ENCODE peak calls at places on chromosome 3, in ten cellular contexts. H, M, T, E, R, A, N, Q, C and P are unnamed samples.

GRCh38 chr3:194265505-194265892 is 85.6 kb downstream of the CPN2 start:
- DNase-seq in H (no peak), M (no peak), T (peak; percentile 50), E (peak; percentile 63), R (peak; percentile 98), A (peak; percentile 48), N (no peak), Q (peak; percentile 77), C (no peak), P (peak; percentile 83)

GRCh38 chr3:188084751-188085595 is 69.0 kb upstream of the LPP start:
- DNase-seq in H (peak; percentile 5), M (no peak), T (no peak), E (no peak), R (no peak), A (peak; percentile 74), N (no peak), Q (no peak), C (no peak), P (no peak)

GRCh38 chr3:149291178-149291577 is 42.3 kb downstream of the TM4SF18 start:
- DNase-seq in H (no peak), M (peak; percentile 24), T (no peak), E (peak; percentile 48), R (no peak), A (no peak), N (no peak), Q (no peak), C (no peak), P (no peak)

GRCh38 chr3:10992946-10993728 is 589 bp downstream of the SLC6A1 start:
- DNase-seq in H (peak; percentile 14), M (no peak), T (peak; percentile 64), E (no peak), R (no peak), A (peak; percentile 71), N (no peak), Q (no peak), C (peak; percentile 22), P (no peak)

GRCh38 chr3:168878655-168879054 is 782.9 kb upstream of the GOLIM4 start:
- DNase-seq in H (no peak), M (no peak), T (no peak), E (no peak), R (no peak), A (no peak), N (no peak), Q (no peak), C (no peak), P (no peak)

GRCh38 chr3:122920986-122921385 is 106.6 kb downstream of the SEMA5B start:
- DNase-seq in H (no peak), M (no peak), T (no peak), E (no peak), R (no peak), A (peak; percentile 28), N (no peak), Q (no peak), C (no peak), P (no peak)

GRCh38 chr3:38588995-38589937 is 60.2 kb downstream of the SCN5A start:
- DNase-seq in H (no peak), M (no peak), T (no peak), E (no peak), R (no peak), A (peak; percentile 44), N (no peak), Q (peak; percentile 17), C (no peak), P (peak; percentile 23)

GRCh38 chr3:2851835-2852234 is 258.3 kb downstream of the IL5RA start:
- DNase-seq in H (no peak), M (no peak), T (no peak), E (no peak), R (peak; percentile 70), A (no peak), N (no peak), Q (no peak), C (no peak), P (no peak)

GRCh38 chr3:44175070-44175469 is 66.6 kb upstream of the TOPAZ1 start:
- DNase-seq in H (no peak), M (no peak), T (no peak), E (no peak), R (no peak), A (no peak), N (no peak), Q (no peak), C (no peak), P (no peak)

GRCh38 chr3:185656321-185656840 is 70.3 kb downstream of the SENP2 start:
- DNase-seq in H (no peak), M (no peak), T (peak; percentile 26), E (no peak), R (peak; percentile 88), A (no peak), N (peak; percentile 93), Q (peak; percentile 62), C (no peak), P (no peak)

GRCh38 chr3:121735047-121735696 is 14.4 kb downstream of the GOLGB1 start:
- DNase-seq in H (no peak), M (no peak), T (no peak), E (no peak), R (no peak), A (no peak), N (no peak), Q (no peak), C (no peak), P (no peak)

GRCh38 chr3:32432711-32433530 is 41.3 kb downstream of the CMTM7 start:
- DNase-seq in H (no peak), M (peak; percentile 57), T (no peak), E (no peak), R (no peak), A (no peak), N (no peak), Q (no peak), C (no peak), P (no peak)

GRCh38 chr3:124336067-124336656 is 344.2 kb upstream of the ROPN1 start:
- DNase-seq in H (no peak), M (no peak), T (no peak), E (no peak), R (no peak), A (peak; percentile 10), N (no peak), Q (no peak), C (no peak), P (no peak)

GRCh38 chr3:39106281-39107055 is 959 bp downstream of the GORASP1 start:
- DNase-seq in H (no peak), M (no peak), T (no peak), E (peak; percentile 61), R (no peak), A (peak; percentile 64), N (no peak), Q (no peak), C (no peak), P (no peak)

GRCh38 chr3:66432767-66433521 is 67.9 kb downstream of the LRIG1 start:
- DNase-seq in H (no peak), M (no peak), T (no peak), E (no peak), R (peak; percentile 66), A (no peak), N (no peak), Q (no peak), C (no peak), P (no peak)

GRCh38 chr3:99859855-99860254 is 42.2 kb downstream of the CMSS1 start:
- DNase-seq in H (no peak), M (no peak), T (no peak), E (no peak), R (no peak), A (no peak), N (peak; percentile 66), Q (no peak), C (no peak), P (no peak)

GRCh38 chr3:42653303-42653559 is 266 bp upstream of the ZBTB47 start:
- DNase-seq in H (no peak), M (no peak), T (no peak), E (no peak), R (no peak), A (no peak), N (no peak), Q (no peak), C (no peak), P (no peak)

GRCh38 chr3:176505878-176506621 is 691.2 kb downstream of the TBL1XR1 start:
- DNase-seq in H (no peak), M (no peak), T (no peak), E (peak; percentile 77), R (no peak), A (peak; percentile 88), N (no peak), Q (no peak), C (peak; percentile 78), P (no peak)

GRCh38 chr3:181752202-181752671 is 40.5 kb downstream of the SOX2 start:
- DNase-seq in H (no peak), M (no peak), T (peak; percentile 89), E (no peak), R (no peak), A (no peak), N (no peak), Q (no peak), C (no peak), P (no peak)

GRCh38 chr3:13379191-13379830 is 40.8 kb downstream of the NUP210 start:
- DNase-seq in H (no peak), M (no peak), T (no peak), E (no peak), R (no peak), A (no peak), N (no peak), Q (no peak), C (no peak), P (no peak)

GRCh38 chr3:190811775-190812480 is 50.6 kb downstream of the GMNC start:
- DNase-seq in H (peak; percentile 57), M (no peak), T (peak; percentile 58), E (peak; percentile 56), R (no peak), A (peak; percentile 78), N (peak; percentile 38), Q (no peak), C (peak; percentile 45), P (no peak)

GRCh38 chr3:120597445-120598049 is 1.4 kb downstream of the NDUFB4 start:
- DNase-seq in H (no peak), M (no peak), T (no peak), E (no peak), R (no peak), A (no peak), N (no peak), Q (no peak), C (no peak), P (no peak)

GRCh38 chr3:117628896-117629295 is 919.3 kb downstream of the TUSC7 start:
- DNase-seq in H (no peak), M (no peak), T (no peak), E (peak; percentile 43), R (peak; percentile 72), A (no peak), N (peak; percentile 31), Q (no peak), C (no peak), P (no peak)

GRCh38 chr3:171132873-171133272 is 106.4 kb upstream of the SLC2A2 start:
- DNase-seq in H (no peak), M (no peak), T (no peak), E (no peak), R (no peak), A (no peak), N (peak; percentile 45), Q (no peak), C (no peak), P (no peak)

GRCh38 chr3:190053919-190054672 is 66.6 kb downstream of the P3H2 start:
- DNase-seq in H (no peak), M (no peak), T (no peak), E (no peak), R (no peak), A (no peak), N (peak; percentile 73), Q (no peak), C (no peak), P (no peak)

GRCh38 chr3:112247900-112248299 is 46.1 kb downstream of the SLC9C1 start:
- DNase-seq in H (no peak), M (no peak), T (no peak), E (no peak), R (no peak), A (no peak), N (no peak), Q (no peak), C (no peak), P (no peak)

GRCh38 chr3:56370991-56371775 is 97.1 kb downstream of the ERC2 start:
- DNase-seq in H (no peak), M (no peak), T (peak; percentile 71), E (no peak), R (no peak), A (no peak), N (no peak), Q (no peak), C (no peak), P (no peak)

GRCh38 chr3:126557761-126558160 is 971 bp downstream of the C3orf22 start:
- DNase-seq in H (peak; percentile 2), M (no peak), T (no peak), E (no peak), R (no peak), A (peak; percentile 74), N (no peak), Q (no peak), C (no peak), P (no peak)